ENCODE peak calls at places on chromosomes 6 and 20, in six cellular contexts. I is hypothalamus, C is HT1080, A is psoas muscle, M is neural crest cell, T is M059J. O is an unnamed sample.

GRCh38 chr6:117932676-117933075 is 25.6 kb downstream of the SLC35F1 start:
- DNase-seq in I (no peak), C (no peak), A (no peak), M (no peak), T (no peak), O (no peak)

GRCh38 chr6:80548496-80548895 is 442.0 kb downstream of the BCKDHB start:
- DNase-seq in I (no peak), C (no peak), A (no peak), M (no peak), T (no peak), O (no peak)

GRCh38 chr6:44545224-44545623 is 157.7 kb downstream of the CDC5L start:
- DNase-seq in I (no peak), C (no peak), A (no peak), M (no peak), T (no peak), O (no peak)

GRCh38 chr6:164051427-164051826 is 636.9 kb downstream of the QKI start:
- DNase-seq in I (no peak), C (no peak), A (no peak), M (no peak), T (no peak), O (peak; percentile 40)

GRCh38 chr6:161393839-161394364 is 120.0 kb upstream of the AGPAT4 start:
- DNase-seq in I (no peak), C (peak; percentile 86), A (no peak), M (peak; percentile 46), T (peak; percentile 93), O (peak; percentile 89)

GRCh38 chr6:43840490-43841218 is 70.6 kb downstream of the VEGFA start:
- DNase-seq in I (no peak), C (no peak), A (no peak), M (no peak), T (no peak), O (no peak)

GRCh38 chr6:151075005-151075404 is 164.8 kb upstream of the AKAP12 start:
- DNase-seq in I (no peak), C (no peak), A (no peak), M (no peak), T (no peak), O (no peak)

GRCh38 chr20:36098364-36098763 is 56.2 kb upstream of the EPB41L1 start:
- DNase-seq in I (no peak), C (peak; percentile 83), A (no peak), M (no peak), T (peak; percentile 71), O (peak; percentile 63)

GRCh38 chr20:16472045-16472872 is 101.0 kb downstream of the KIF16B start:
- DNase-seq in I (no peak), C (peak; percentile 5), A (no peak), M (no peak), T (peak; percentile 50), O (peak; percentile 26)

GRCh38 chr20:10656270-10656669 is 17.5 kb downstream of the JAG1 start:
- DNase-seq in I (no peak), C (no peak), A (no peak), M (no peak), T (no peak), O (no peak)

GRCh38 chr6:170083236-170084051 is 207.4 kb downstream of the DLL1 start:
- DNase-seq in I (no peak), C (no peak), A (no peak), M (no peak), T (no peak), O (no peak)